ENCODE peak calls at places on chromosomes 13 and 19, in four cellular contexts. B, D, O and C are unnamed samples.

GRCh38 chr19:44998025-44998424 is 3.2 kb upstream of the RELB start:
- DNase-seq in O (no peak), B (no peak), D (no peak), C (no peak)

GRCh38 chr13:96141032-96141431 is 51.1 kb downstream of the HS6ST3 start:
- DNase-seq in D (peak; percentile 20), B (peak; percentile 6), O (no peak), C (peak; percentile 25)

GRCh38 chr19:7395360-7395781 is 46.6 kb downstream of the ARHGEF18 start:
- DNase-seq in D (no peak), B (peak; percentile 15), O (no peak), C (no peak)

GRCh38 chr13:50085063-50085462 is 69.8 kb downstream of the KCNRG start:
- DNase-seq in B (peak; percentile 53), O (no peak), D (peak; percentile 20), C (no peak)

GRCh38 chr19:3836887-3837286 is 32.0 kb downstream of the ZFR2 start:
- DNase-seq in B (no peak), O (no peak), D (no peak), C (no peak)

GRCh38 chr19:37635076-37636056 is 19.9 kb downstream of the ZFP30 start:
- DNase-seq in O (no peak), B (no peak), D (no peak), C (peak; percentile 23)

GRCh38 chr19:18002347-18002850 is 5.6 kb upstream of the ARRDC2 start:
- DNase-seq in D (no peak), O (no peak), B (no peak), C (no peak)

GRCh38 chr13:19158006-19158405 is 23.6 kb downstream of the TUBA3C start:
- DNase-seq in O (no peak), B (no peak), D (no peak), C (no peak)

GRCh38 chr19:5048727-5049553 is 80.0 kb downstream of the KDM4B start:
- DNase-seq in B (no peak), D (no peak), O (no peak), C (peak; percentile 72)

GRCh38 chr13:60787083-60787482 is 390.1 kb downstream of the TDRD3 start:
- DNase-seq in O (no peak), D (no peak), B (no peak), C (no peak)

GRCh38 chr13:76758257-76758656 is 127.9 kb downstream of the KCTD12 start:
- DNase-seq in O (no peak), B (no peak), D (no peak), C (no peak)

GRCh38 chr13:76861859-76862258 is 24.3 kb downstream of the KCTD12 start:
- DNase-seq in O (no peak), D (no peak), B (no peak), C (no peak)

GRCh38 chr19:12112238-12112637 is 27.9 kb downstream of the ZNF20 start:
- DNase-seq in D (peak; percentile 79), O (no peak), B (no peak), C (no peak)

GRCh38 chr19:22545751-22546150 is 88.4 kb upstream of the ZNF492 start:
- DNase-seq in B (peak; percentile 61), D (peak; percentile 3), O (no peak), C (peak; percentile 15)

GRCh38 chr13:42211704-42212103 is 60.2 kb upstream of the AKAP11 start:
- DNase-seq in B (no peak), D (no peak), O (no peak), C (no peak)

GRCh38 chr19:40523322-40524047 is 53.2 kb upstream of the SHKBP1 start:
- DNase-seq in B (peak; percentile 88), O (no peak), D (peak; percentile 61), C (peak; percentile 96)

GRCh38 chr13:21971662-21972635 is 301.1 kb downstream of the FGF9 start:
- DNase-seq in D (no peak), O (no peak), B (no peak), C (no peak)

GRCh38 chr19:49643466-49643865 is 1.5 kb downstream of the SCAF1 start:
- DNase-seq in D (no peak), O (no peak), B (peak; percentile 59), C (no peak)

GRCh38 chr19:3458595-3459284 is 21.6 kb downstream of the SMIM24 start:
- DNase-seq in D (no peak), O (no peak), B (no peak), C (peak; percentile 68)

GRCh38 chr13:112874751-112875300 is 94.2 kb upstream of the MCF2L start:
- DNase-seq in D (no peak), B (no peak), O (no peak), C (no peak)

GRCh38 chr19:55635334-55635717 is 5.5 kb upstream of the ZNF580 start:
- DNase-seq in D (no peak), O (no peak), B (no peak), C (no peak)

GRCh38 chr19:50509366-50509765 is 1.6 kb downstream of the JOSD2 start:
- DNase-seq in O (no peak), D (no peak), B (peak; percentile 68), C (no peak)

GRCh38 chr19:52946322-52947310 is 16.1 kb downstream of the ZNF816 start:
- DNase-seq in B (peak; percentile 12), D (no peak), O (no peak), C (no peak)

GRCh38 chr13:42985312-42986175 is 6.5 kb downstream of the EPSTI1 start:
- DNase-seq in O (no peak), B (no peak), D (no peak), C (no peak)

GRCh38 chr19:9165256-9165655 is 13.5 kb upstream of the OR7D2 start:
- DNase-seq in B (no peak), D (no peak), O (no peak), C (no peak)

GRCh38 chr13:27637289-27637626 is 15.6 kb downstream of the POLR1D start:
- DNase-seq in O (no peak), D (peak; percentile 55), B (no peak), C (no peak)

GRCh38 chr19:35261356-35262100 is 7.2 kb upstream of the USF2 start:
- DNase-seq in O (no peak), D (no peak), B (no peak), C (no peak)

GRCh38 chr13:76885203-76886004 is 801 bp downstream of the KCTD12 start:
- DNase-seq in B (peak; percentile 23), D (no peak), O (no peak), C (peak; percentile 66)

GRCh38 chr19:5498817-5499535 is 43.8 kb downstream of the ZNRF4 start:
- DNase-seq in O (no peak), D (no peak), B (no peak), C (no peak)

GRCh38 chr19:15448778-15449619 is 757 bp downstream of the WIZ start:
- DNase-seq in D (no peak), B (peak; percentile 26), O (no peak), C (peak; percentile 52)

GRCh38 chr13:84121456-84121855 is 239.2 kb upstream of the SLITRK1 start:
- DNase-seq in O (no peak), B (no peak), D (no peak), C (no peak)

GRCh38 chr19:3336680-3337523 is 29.5 kb upstream of the NFIC start:
- DNase-seq in B (no peak), O (no peak), D (peak; percentile 24), C (peak; percentile 79)

GRCh38 chr19:39913682-39914333 is 20.6 kb downstream of the FCGBP start:
- DNase-seq in D (no peak), B (no peak), O (no peak), C (no peak)

GRCh38 chr19:38707512-38708114 is 36.7 kb downstream of the CAPN12 start:
- DNase-seq in B (peak; percentile 19), O (no peak), D (peak; percentile 48), C (no peak)

GRCh38 chr13:95185851-95186250 is 115.4 kb downstream of the ABCC4 start:
- DNase-seq in D (no peak), O (no peak), B (no peak), C (no peak)

GRCh38 chr19:13712767-13713201 is 51.5 kb upstream of the MRI1 start:
- DNase-seq in D (no peak), O (no peak), B (no peak), C (no peak)

GRCh38 chr13:88154001-88154400 is 482.8 kb downstream of the SLITRK5 start:
- DNase-seq in B (no peak), D (no peak), O (no peak), C (no peak)

GRCh38 chr13:49806126-49806536 is 13.6 kb upstream of the KPNA3 start:
- DNase-seq in B (no peak), D (peak; percentile 90), O (no peak), C (no peak)

GRCh38 chr19:47172666-47173455 is 42.2 kb downstream of the SAE1 start:
- DNase-seq in D (no peak), B (no peak), O (no peak), C (no peak)

GRCh38 chr19:47179643-47180310 is 49.1 kb downstream of the SAE1 start:
- DNase-seq in B (no peak), O (no peak), D (no peak), C (no peak)

GRCh38 chr19:47176627-47177090 is 46.0 kb downstream of the SAE1 start:
- DNase-seq in O (no peak), D (no peak), B (no peak), C (no peak)

DNA sequence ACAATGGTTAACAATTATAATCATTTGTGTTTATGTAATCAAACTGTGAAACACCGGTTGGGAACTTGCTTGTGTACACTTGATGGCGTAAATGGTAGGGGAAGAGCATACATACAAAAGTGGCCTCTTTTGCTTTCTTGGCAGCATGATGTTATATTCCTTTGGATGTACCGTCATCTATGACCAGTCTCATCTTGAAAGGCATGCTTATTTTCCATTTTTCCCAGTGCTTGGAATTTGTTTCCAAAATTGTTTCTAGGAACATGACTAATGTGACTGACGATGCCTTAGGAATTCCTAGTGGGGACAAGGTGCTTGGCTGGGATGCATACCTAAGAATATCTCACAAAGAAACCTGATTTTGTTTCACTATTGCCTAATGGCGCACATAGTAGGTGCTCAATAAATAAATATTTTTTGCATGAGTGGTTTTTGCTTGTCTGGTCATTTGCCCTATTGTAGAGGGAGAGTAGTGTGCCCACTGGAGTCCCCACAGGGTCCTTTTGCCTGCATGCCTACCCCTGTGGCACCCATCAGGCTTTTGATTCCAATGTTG is 45.5 kb downstream of the SAE1 start:
- DNase-seq in D (no peak), B (no peak), O (no peak), C (no peak)
- TF ChIP-seq POLR2AphosphoS2 in D (no peak), B (no peak), O (no peak), C (no peak)

GRCh38 chr13:66665991-66666390 is 564.1 kb downstream of the PCDH9 start:
- DNase-seq in O (no peak), D (no peak), B (no peak), C (no peak)
- TF ChIP-seq POLR2AphosphoS2 in O (no peak), D (no peak), B (no peak), C (no peak)

GRCh38 chr13:32642316-32642715 is 56.1 kb downstream of the PDS5B start:
- DNase-seq in O (no peak), D (no peak), B (no peak), C (no peak)

GRCh38 chr13:32647926-32648325 is 61.7 kb downstream of the PDS5B start:
- DNase-seq in B (no peak), D (no peak), O (no peak), C (no peak)

GRCh38 chr13:32642858-32643257 is 56.6 kb downstream of the PDS5B start:
- DNase-seq in D (no peak), O (no peak), B (no peak), C (no peak)

GRCh38 chr13:32650705-32651311 is 64.6 kb downstream of the PDS5B start:
- DNase-seq in D (peak; percentile 73), O (peak; percentile 30), B (peak; percentile 68), C (peak; percentile 71)

GRCh38 chr13:32645854-32646253 is 59.6 kb downstream of the PDS5B start:
- DNase-seq in O (peak; percentile 62), D (no peak), B (no peak), C (no peak)
- TF ChIP-seq POLR2AphosphoS2 in O (no peak), D (no peak), B (no peak), C (no peak)

GRCh38 chr19:32224371-32225244 is 120.8 kb upstream of the ZNF507 start:
- DNase-seq in O (no peak), B (peak; percentile 73), D (peak; percentile 21), C (peak; percentile 71)
- TF ChIP-seq POLR2AphosphoS2 in O (no peak), B (no peak), D (no peak), C (no peak)